ENCODE peak calls at places on chromosomes 16 and 17, in seven cellular contexts. Q is fibroblast of villous mesenchyme, W is thyroid gland, Y is SK-N-SH, B is cardiac muscle cell, C is endothelial cell of umbilical vein, E is kidney. P is an unnamed sample.

GRCh38 chr16:84408314-84408690 is 40.0 kb downstream of the ATP2C2 start:
- DNase-seq in Q (no peak), W (no peak), Y (no peak), B (no peak), C (no peak), E (no peak), P (no peak)

GRCh38 chr16:68732068-68732680 is 4.9 kb upstream of the CDH1 start:
- DNase-seq in Q (no peak), W (peak; percentile 78), Y (peak; percentile 61), B (peak; percentile 29), C (no peak), E (peak; percentile 87), P (peak; percentile 89)

GRCh38 chr17:8189041-8189710 is 804 bp downstream of the BORCS6 start:
- DNase-seq in Q (no peak), W (peak; percentile 46), Y (no peak), B (no peak), C (peak; percentile 37), E (peak; percentile 85), P (no peak)

GRCh38 chr16:30949655-30950515 is 1.0 kb downstream of the ORAI3 start:
- DNase-seq in Q (peak; percentile 96), W (peak; percentile 71), Y (peak; percentile 73), B (peak; percentile 82), C (peak; percentile 50), E (peak; percentile 95), P (peak; percentile 96)

GRCh38 chr17:27082023-27082774 is 211.7 kb upstream of the WSB1 start:
- DNase-seq in Q (no peak), W (no peak), Y (no peak), B (no peak), C (no peak), E (no peak), P (no peak)

GRCh38 chr16:56964243-56965148 is 2.7 kb downstream of the CETP start:
- DNase-seq in Q (peak; percentile 92), W (peak; percentile 81), Y (peak; percentile 79), B (peak; percentile 89), C (peak; percentile 74), E (peak; percentile 92), P (peak; percentile 60)

GRCh38 chr17:57579245-57579644 is 165.9 kb downstream of the CCDC182 start:
- DNase-seq in Q (no peak), W (no peak), Y (no peak), B (no peak), C (no peak), E (peak; percentile 63), P (no peak)

GRCh38 chr17:75146597-75146996 is 7.7 kb downstream of the JPT1 start:
- DNase-seq in Q (peak; percentile 40), W (no peak), Y (no peak), B (peak; percentile 32), C (no peak), E (no peak), P (no peak)

GRCh38 chr17:42055003-42055402 is 4.6 kb upstream of the C17orf113 start:
- DNase-seq in Q (no peak), W (no peak), Y (no peak), B (no peak), C (no peak), E (no peak), P (no peak)

GRCh38 chr16:68179196-68179795 is 56.6 kb downstream of the ESRP2 start:
- DNase-seq in Q (no peak), W (no peak), Y (no peak), B (peak; percentile 40), C (no peak), E (no peak), P (no peak)

GRCh38 chr16:5905935-5906334 is 808.3 kb upstream of the EEF2KMT start:
- DNase-seq in Q (no peak), W (no peak), Y (no peak), B (no peak), C (no peak), E (no peak), P (peak; percentile 80)

GRCh38 chr16:80527297-80527696 is 13.5 kb upstream of the DYNLRB2 start:
- DNase-seq in Q (peak; percentile 49), W (no peak), Y (peak; percentile 11), B (peak; percentile 27), C (peak; percentile 57), E (no peak), P (peak; percentile 56)

GRCh38 chr16:8850279-8850885 is 18.4 kb downstream of the CARHSP1 start:
- DNase-seq in Q (peak; percentile 83), W (peak; percentile 31), Y (peak; percentile 36), B (peak; percentile 90), C (peak; percentile 87), E (peak; percentile 79), P (peak; percentile 91)

GRCh38 chr16:46853713-46854443 is 22.9 kb upstream of the C16orf87 start:
- DNase-seq in Q (peak; percentile 72), W (peak; percentile 84), Y (peak; percentile 83), B (peak; percentile 83), C (peak; percentile 71), E (peak; percentile 88), P (peak; percentile 76)

GRCh38 chr17:1792495-1793446 is 30.9 kb downstream of the SERPINF1 start:
- DNase-seq in Q (peak; percentile 32), W (no peak), Y (peak; percentile 77), B (no peak), C (no peak), E (no peak), P (peak; percentile 20)

GRCh38 chr17:7041607-7042506 is 2.0 kb downstream of the SLC16A11 start:
- DNase-seq in Q (no peak), W (peak; percentile 34), Y (peak; percentile 69), B (peak; percentile 25), C (no peak), E (no peak), P (no peak)

GRCh38 chr17:75652934-75653549 is 13.9 kb downstream of the RECQL5 start:
- DNase-seq in Q (peak; percentile 21), W (no peak), Y (peak; percentile 85), B (peak; percentile 36), C (peak; percentile 56), E (peak; percentile 64), P (peak; percentile 37)

GRCh38 chr16:56916571-56917403 is 15.2 kb upstream of the HERPUD1 start:
- DNase-seq in Q (no peak), W (no peak), Y (no peak), B (no peak), C (no peak), E (no peak), P (no peak)

GRCh38 chr17:81722184-81723120 is 10.4 kb downstream of the SLC25A10 start:
- DNase-seq in Q (no peak), W (peak; percentile 97), Y (peak; percentile 64), B (peak; percentile 26), C (no peak), E (peak; percentile 91), P (peak; percentile 59)

GRCh38 chr16:629289-630023 is 1.3 kb upstream of the WFIKKN1 start:
- DNase-seq in Q (peak; percentile 48), W (no peak), Y (peak; percentile 84), B (no peak), C (no peak), E (peak; percentile 87), P (no peak)

GRCh38 chr17:40364121-40364861 is at the start of gene GJD3:
- DNase-seq in Q (no peak), W (no peak), Y (peak; percentile 24), B (peak; percentile 49), C (no peak), E (peak; percentile 75), P (no peak)

GRCh38 chr16:53465606-53466290 is 31.5 kb downstream of the RBL2 start:
- DNase-seq in Q (peak; percentile 81), W (no peak), Y (no peak), B (peak; percentile 84), C (peak; percentile 83), E (no peak), P (peak; percentile 70)

GRCh38 chr16:31113420-31114124 is 3.9 kb upstream of the KAT8 start:
- DNase-seq in Q (no peak), W (no peak), Y (no peak), B (no peak), C (peak; percentile 13), E (no peak), P (no peak)

GRCh38 chr17:79518330-79519151 is 92.3 kb downstream of the RBFOX3 start:
- DNase-seq in Q (no peak), W (no peak), Y (peak; percentile 71), B (no peak), C (no peak), E (no peak), P (no peak)

GRCh38 chr17:27226611-27227234 is 67.2 kb upstream of the WSB1 start:
- DNase-seq in Q (peak; percentile 50), W (no peak), Y (no peak), B (peak; percentile 23), C (peak; percentile 56), E (no peak), P (peak; percentile 87)

DNA sequence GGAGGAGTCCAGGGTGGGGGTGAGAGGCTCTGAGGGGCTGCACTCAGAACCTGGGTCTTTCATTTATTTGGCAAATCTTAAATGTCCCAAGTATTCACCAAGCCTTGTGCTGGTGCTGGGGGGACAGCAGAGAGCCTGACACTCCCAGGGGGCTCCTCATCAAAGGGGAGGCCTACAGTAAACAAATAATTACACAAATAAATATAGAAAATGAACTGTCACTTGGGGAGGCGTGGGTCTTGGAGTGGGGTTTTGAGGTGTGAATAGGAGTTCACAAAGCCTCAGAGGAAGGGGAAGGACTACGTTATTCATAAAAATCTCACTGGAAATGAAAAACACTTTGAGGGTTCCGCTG is 15.2 kb upstream of the PRM1 start:
- DNase-seq in Q (no peak), W (no peak), Y (no peak), B (no peak), C (no peak), E (no peak), P (no peak)
- H3K4me3 ChIP-seq in Q (no peak overlapping the region), W (no peak overlapping the region), Y (no peak overlapping the region), B (no peak overlapping the region), C (no peak overlapping the region), E (no peak overlapping the region), P (no peak overlapping the region)

GRCh38 chr16:86876499-86876898 is 298.1 kb downstream of the FOXL1 start:
- DNase-seq in Q (no peak), W (no peak), Y (no peak), B (no peak), C (no peak), E (no peak), P (no peak)
- TF ChIP-seq CTCF in Q (no peak), W (no peak), Y (no peak), B (no peak), C (no peak), E (no peak), P (no peak)

GRCh38 chr17:49523196-49523595 is 28.1 kb downstream of the NGFR start:
- DNase-seq in Q (no peak), W (no peak), Y (peak; percentile 31), B (no peak), C (no peak), E (no peak), P (no peak)
- H3K4me3 ChIP-seq in Q (no peak overlapping the region), W (no peak overlapping the region), Y (no peak overlapping the region), B (no peak overlapping the region), C (no peak overlapping the region), E (no peak overlapping the region), P (no peak overlapping the region)

DNA sequence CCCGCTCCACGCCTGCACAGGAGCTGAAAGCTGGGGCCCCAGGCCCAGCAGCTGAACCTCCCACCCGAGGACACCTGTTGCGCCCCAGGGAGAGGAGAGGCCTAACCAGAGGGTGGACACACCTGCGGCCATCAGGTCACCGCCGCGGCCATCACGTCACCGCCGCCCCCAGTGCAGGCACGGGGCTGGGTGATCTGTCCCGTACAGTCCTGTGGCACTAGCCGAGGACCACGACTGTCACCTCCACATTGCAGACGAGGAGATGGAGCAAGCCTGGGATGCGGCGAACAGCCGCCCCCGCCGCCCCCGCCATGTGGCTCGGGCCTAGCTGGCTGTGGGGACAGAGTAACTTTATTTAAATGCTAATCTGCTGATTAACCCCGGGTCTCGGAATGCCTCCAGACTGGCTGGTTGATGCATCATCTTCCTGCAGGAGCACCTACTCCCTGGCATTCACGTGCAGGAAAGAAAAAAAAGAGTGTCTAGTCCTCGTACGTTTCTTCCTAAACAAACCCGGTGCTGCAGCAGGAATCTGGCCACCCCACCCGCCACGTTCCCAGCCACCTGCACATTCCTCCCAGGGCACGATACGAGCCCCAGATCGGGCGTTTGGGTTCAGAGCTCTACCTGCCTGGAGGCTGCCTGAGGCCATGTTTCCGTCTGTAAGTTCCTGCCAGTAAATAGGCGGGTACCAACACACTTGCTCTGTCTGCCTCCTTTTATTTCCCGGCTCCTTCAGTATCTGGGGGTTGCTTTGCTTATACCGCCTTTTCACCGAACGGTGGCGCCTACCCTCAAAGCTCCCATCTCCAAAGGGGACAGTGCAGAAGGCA is 29.9 kb downstream of the PIEZO1 start:
- DNase-seq in Q (peak; percentile 46), W (no peak), Y (peak; percentile 84), B (peak; percentile 25), C (peak; percentile 20), E (no peak), P (peak; percentile 92)
- TF ChIP-seq CTCF in Q (peak; percentile 45), W (no peak), Y (peak; percentile 68), B (no peak), C (peak; percentile 41), E (no peak), P (no peak)

P was measured in epithelial cell of esophagus.